ENCODE peak calls at places on chromosomes 4 and X, in four cellular contexts. One of them, this sample, is unnamed.

GRCh38 chr4:156764145-156764544 is 207.5 kb downstream of the PDGFC start:
- DNase-seq in K562: no peak
- DNase-seq in WTC11: no peak
- DNase-seq in GM12878: no peak
- DNase-seq in this sample: no peak

GRCh38 chrX:10041383-10041782 is 74.2 kb downstream of the CLDN34 start:
- DNase-seq in K562: no peak
- DNase-seq in WTC11: no peak
- DNase-seq in GM12878: no peak
- DNase-seq in this sample: no peak

GRCh38 chr4:140556372-140557085 is 12.2 kb downstream of the UCP1 start:
- DNase-seq in K562: no peak
- DNase-seq in WTC11: no peak
- DNase-seq in GM12878: peak; percentile 64
- DNase-seq in this sample: no peak

GRCh38 chrX:74431807-74432206 is 10.5 kb downstream of the SLC16A2 start:
- DNase-seq in K562: no peak
- DNase-seq in WTC11: no peak
- DNase-seq in GM12878: no peak
- DNase-seq in this sample: no peak

GRCh38 chr4:8061573-8061972 is 97.0 kb downstream of the ABLIM2 start:
- DNase-seq in K562: no peak
- DNase-seq in WTC11: no peak
- DNase-seq in GM12878: no peak
- DNase-seq in this sample: no peak

GRCh38 chrX:7586126-7586525 is 256.8 kb upstream of the VCX start:
- DNase-seq in K562: no peak
- DNase-seq in WTC11: no peak
- DNase-seq in GM12878: no peak
- DNase-seq in this sample: peak; percentile 1

GRCh38 chrX:40173662-40174593 is 76.2 kb upstream of the BCOR start:
- DNase-seq in K562: no peak
- DNase-seq in WTC11: peak; percentile 38
- DNase-seq in GM12878: no peak
- DNase-seq in this sample: peak; percentile 76

GRCh38 chrX:56233682-56234081 is 1.5 kb downstream of the KLF8 start:
- DNase-seq in K562: no peak
- DNase-seq in WTC11: peak; percentile 58
- DNase-seq in GM12878: peak; percentile 60
- DNase-seq in this sample: no peak

GRCh38 chrX:136353519-136354095 is 52.8 kb downstream of the ADGRG4 start:
- DNase-seq in K562: no peak
- DNase-seq in WTC11: no peak
- DNase-seq in GM12878: no peak
- DNase-seq in this sample: no peak

GRCh38 chr4:148023782-148024181 is 291.9 kb downstream of the ARHGAP10 start:
- DNase-seq in K562: no peak
- DNase-seq in WTC11: no peak
- DNase-seq in GM12878: no peak
- DNase-seq in this sample: no peak

GRCh38 chr4:107806196-107806595 is 18.5 kb upstream of the SGMS2 start:
- DNase-seq in K562: no peak
- DNase-seq in WTC11: no peak
- DNase-seq in GM12878: no peak
- DNase-seq in this sample: no peak

GRCh38 chrX:20414066-20414465 is 147.4 kb upstream of the RPS6KA3 start:
- DNase-seq in K562: no peak
- DNase-seq in WTC11: no peak
- DNase-seq in GM12878: no peak
- DNase-seq in this sample: no peak

GRCh38 chrX:140799216-140799615 is 89.7 kb downstream of the LINC00632 start:
- DNase-seq in K562: no peak
- DNase-seq in WTC11: no peak
- DNase-seq in GM12878: no peak
- DNase-seq in this sample: no peak

GRCh38 chrX:98077440-98077839 is 1193.7 kb downstream of the RPA4 start:
- DNase-seq in K562: no peak
- DNase-seq in WTC11: no peak
- DNase-seq in GM12878: no peak
- DNase-seq in this sample: no peak

GRCh38 chrX:155094468-155095061 is 23.3 kb downstream of the BRCC3 start:
- DNase-seq in K562: peak; percentile 28
- DNase-seq in WTC11: no peak
- DNase-seq in GM12878: no peak
- DNase-seq in this sample: peak; percentile 20

GRCh38 chr4:173243321-173243720 is 74.7 kb downstream of the GALNT7 start:
- DNase-seq in K562: no peak
- DNase-seq in WTC11: no peak
- DNase-seq in GM12878: no peak
- DNase-seq in this sample: no peak

GRCh38 chr4:47203593-47203992 is 172.2 kb downstream of the GABRB1 start:
- DNase-seq in K562: no peak
- DNase-seq in WTC11: no peak
- DNase-seq in GM12878: no peak
- DNase-seq in this sample: no peak

GRCh38 chr4:110130578-110131358 is 67.6 kb downstream of the ELOVL6 start:
- DNase-seq in K562: no peak
- DNase-seq in WTC11: no peak
- DNase-seq in GM12878: no peak
- DNase-seq in this sample: no peak

DNA sequence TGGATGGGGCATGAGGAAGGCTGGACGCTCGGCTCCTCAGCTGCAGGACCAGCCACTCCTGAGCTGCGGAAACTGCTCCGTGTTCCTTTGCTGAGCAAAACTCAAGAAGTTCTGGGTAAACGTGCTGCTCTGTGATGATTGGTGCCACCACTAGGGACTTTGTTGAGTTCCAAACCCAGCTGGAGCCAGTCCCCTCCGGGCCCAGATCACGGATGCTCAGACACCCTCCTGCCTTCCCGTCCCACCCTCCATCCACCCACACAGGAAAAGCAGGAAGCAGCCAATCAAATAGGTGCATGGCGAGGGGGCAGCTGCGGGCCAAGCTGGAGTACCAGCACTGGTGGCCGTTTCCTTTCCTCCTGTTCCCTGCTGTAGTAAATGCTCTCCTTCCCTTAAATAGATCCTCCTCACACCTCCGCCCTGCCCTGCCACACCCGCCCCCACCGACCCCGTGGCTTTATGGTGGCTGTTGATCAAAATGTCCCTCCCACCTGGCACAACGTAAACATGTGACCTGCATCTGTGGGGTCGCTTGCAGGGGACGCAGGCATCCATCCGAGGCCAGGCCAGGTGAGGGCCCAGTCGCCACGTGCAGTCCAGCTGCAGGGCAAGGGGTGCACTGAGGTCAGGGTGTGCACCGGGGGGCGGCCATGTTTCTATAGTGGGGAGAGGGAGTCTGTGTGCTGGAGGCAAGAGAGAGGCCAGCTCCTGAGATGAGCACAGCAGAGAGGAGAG is 68.2 kb downstream of the ADRA2C start:
- DNase-seq in K562: no peak
- DNase-seq in WTC11: no peak
- DNase-seq in GM12878: no peak
- DNase-seq in this sample: no peak
- TF ChIP-seq TCF7 in K562: no peak
- TF ChIP-seq TCF7 in WTC11: no peak
- TF ChIP-seq TCF7 in GM12878: no peak
- TF ChIP-seq TCF7 in this sample: no peak

DNA sequence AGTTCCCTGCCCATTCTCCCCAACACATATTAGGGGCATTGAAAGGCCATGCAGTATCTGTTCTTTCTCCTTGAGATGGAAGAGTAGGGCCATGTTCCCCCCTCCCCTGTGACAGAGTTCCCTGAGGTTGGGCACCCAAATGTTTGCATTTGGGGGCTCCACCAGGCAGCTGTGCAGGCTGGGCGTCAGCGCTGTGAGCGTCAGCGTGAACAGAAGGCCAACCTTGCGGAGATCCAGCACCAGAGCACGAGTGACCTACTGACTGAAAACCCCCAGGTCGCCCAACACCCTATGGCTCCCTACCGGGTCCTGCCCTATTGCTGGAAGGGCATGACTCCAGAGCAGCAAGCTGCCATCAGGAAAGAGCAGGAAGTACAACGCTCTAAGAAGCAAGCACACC is 3.9 kb downstream of the HSD17B10 start:
- DNase-seq in K562: no peak
- DNase-seq in WTC11: no peak
- DNase-seq in GM12878: no peak
- DNase-seq in this sample: no peak
- TF ChIP-seq MAX in K562: no peak
- TF ChIP-seq MAX in WTC11: no peak
- TF ChIP-seq MAX in GM12878: no peak
- TF ChIP-seq MAX in this sample: no peak

DNA sequence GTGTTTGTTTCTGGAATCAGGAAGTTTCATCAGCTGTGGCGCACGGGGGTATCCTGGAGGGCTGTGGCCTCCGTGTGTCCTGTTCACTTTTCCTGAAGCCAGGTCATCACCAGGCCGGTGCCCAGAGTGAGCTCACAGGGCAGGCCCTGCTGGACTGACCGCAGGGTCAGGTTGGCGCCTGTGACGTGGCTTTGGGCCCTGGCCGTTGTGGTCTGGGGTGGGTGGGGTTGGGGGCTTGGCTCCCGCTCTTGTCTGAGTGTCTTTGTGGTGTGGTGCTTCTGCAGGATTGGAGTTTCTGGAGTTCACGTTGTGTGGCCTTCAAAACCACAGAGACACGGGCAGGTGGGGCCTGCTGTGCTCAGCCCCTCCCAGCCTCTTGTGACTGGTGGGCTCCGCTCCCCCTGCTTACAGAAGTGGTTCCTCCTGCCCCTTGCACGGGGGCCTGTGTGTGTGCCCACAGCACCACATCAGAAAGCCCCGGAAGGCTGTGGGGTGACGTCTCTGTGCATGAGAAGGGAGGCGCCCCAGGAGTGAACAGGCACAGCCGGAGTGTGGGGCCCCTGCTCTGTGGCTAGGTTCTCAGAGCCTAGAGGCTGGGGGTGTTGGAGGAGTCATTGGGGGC is 9.5 kb downstream of the RGS12 start:
- DNase-seq in K562: no peak
- DNase-seq in WTC11: no peak
- DNase-seq in GM12878: peak; percentile 21
- DNase-seq in this sample: no peak
- TF ChIP-seq TCF7 in K562: no peak
- TF ChIP-seq TCF7 in WTC11: no peak
- TF ChIP-seq TCF7 in GM12878: peak; percentile 54
- TF ChIP-seq TCF7 in this sample: no peak

DNA sequence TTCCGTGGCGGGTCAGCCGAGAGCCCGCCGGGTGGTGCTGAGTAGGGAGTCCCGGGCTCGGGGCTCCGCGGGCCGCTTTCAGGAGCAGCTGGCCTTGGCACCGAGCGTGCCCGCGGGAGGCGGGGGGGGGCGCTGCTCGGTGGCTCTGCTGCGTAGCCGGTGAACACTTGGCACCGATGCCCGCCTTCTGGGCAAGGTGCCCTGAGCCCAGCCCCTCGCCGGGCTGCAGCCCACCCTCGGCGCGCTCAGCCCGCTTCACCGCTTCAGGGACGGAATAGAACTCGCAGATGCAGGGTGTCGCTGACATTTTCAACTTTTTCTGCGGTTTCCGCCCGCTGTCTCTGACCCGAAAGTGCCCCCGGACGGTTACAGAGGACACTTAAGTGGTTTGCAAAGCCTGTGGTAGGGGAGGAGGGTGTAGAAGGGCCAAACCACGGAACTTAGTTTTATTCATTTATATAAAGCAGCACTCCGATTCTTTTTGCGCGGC is 659 bp downstream of the CD38 start:
- DNase-seq in K562: no peak
- DNase-seq in WTC11: peak; percentile 16
- DNase-seq in GM12878: no peak
- DNase-seq in this sample: no peak
- TF ChIP-seq MAX in K562: no peak
- TF ChIP-seq MAX in WTC11: peak; percentile 33
- TF ChIP-seq MAX in GM12878: no peak
- TF ChIP-seq MAX in this sample: no peak

DNA sequence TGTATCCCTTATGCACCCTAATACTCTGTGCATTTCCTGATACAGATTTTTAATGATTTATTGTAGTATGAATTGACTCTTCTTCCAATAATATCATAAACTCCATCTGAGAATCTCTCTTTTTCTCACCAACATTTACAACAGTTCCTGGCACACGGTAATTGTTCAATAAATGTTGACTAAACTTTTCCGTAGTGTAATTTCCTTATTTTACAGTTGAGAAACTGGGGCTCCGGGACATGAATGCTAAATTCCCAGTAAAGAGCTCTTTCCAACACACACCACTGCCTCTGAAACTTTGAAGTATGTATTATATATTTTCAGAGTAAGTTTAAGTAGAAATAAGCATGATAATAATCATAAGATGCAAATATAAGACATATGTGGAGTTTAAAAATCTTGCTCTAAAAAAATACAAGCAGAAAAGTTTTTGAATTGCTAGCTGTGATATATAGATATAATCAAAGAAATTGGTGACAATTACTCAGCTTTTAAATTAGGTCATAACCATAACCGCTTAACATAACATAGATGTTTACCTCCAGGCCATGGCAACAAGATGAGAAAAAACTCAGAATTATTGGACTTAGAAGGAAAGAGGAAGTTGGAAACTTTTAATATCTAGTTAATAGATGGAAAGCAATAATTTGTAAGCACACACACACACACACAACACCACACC is 28.2 kb upstream of the ANTXR2 start:
- DNase-seq in K562: no peak
- DNase-seq in WTC11: no peak
- DNase-seq in GM12878: no peak
- DNase-seq in this sample: no peak
- TF ChIP-seq TCF7 in K562: no peak
- TF ChIP-seq TCF7 in WTC11: no peak
- TF ChIP-seq TCF7 in GM12878: no peak
- TF ChIP-seq TCF7 in this sample: no peak

This sample was measured in HepG2.